ENCODE peak calls at places on chromosomes 11 and 22, in five cellular contexts. W is IMR-90, J is mesendoderm, X is H9, N is mesenchymal stem cell. S is an unnamed sample.

GRCh38 chr11:72831521-72832300 is 17.5 kb downstream of the ATG16L2 start:
- DNase-seq in W (peak), J (peak), X (peak), N (peak), S (peak)

GRCh38 chr11:79221417-79222130 is 219.3 kb downstream of the TENM4 start:
- DNase-seq in W (no peak), J (no peak), X (no peak), N (no peak), S (no peak)

GRCh38 chr11:9796276-9796675 is 132.4 kb downstream of the SWAP70 start:
- DNase-seq in W (no peak), J (no peak), X (no peak), N (no peak), S (no peak)

GRCh38 chr11:77287615-77288273 is 13.7 kb downstream of the GDPD4 start:
- DNase-seq in W (peak), J (no peak), X (no peak), N (peak), S (no peak)

GRCh38 chr11:8086001-8086479 is 5.0 kb downstream of the TUB start:
- DNase-seq in W (peak), J (no peak), X (no peak), N (no peak), S (no peak)

GRCh38 chr11:119027561-119028345 is 2.9 kb downstream of the SLC37A4 start:
- DNase-seq in W (no peak), J (no peak), X (no peak), N (no peak), S (no peak)

GRCh38 chr11:70826950-70827349 is 425.4 kb downstream of the SHANK2 start:
- DNase-seq in W (no peak), J (peak), X (no peak), N (no peak), S (no peak)

GRCh38 chr11:3006505-3007260 is 14.6 kb upstream of the NAP1L4 start:
- DNase-seq in W (no peak), J (peak), X (no peak), N (no peak), S (no peak)

GRCh38 chr11:121762820-121763219 is 310.1 kb upstream of the SORL1-AS1 start:
- DNase-seq in W (peak), J (peak), X (peak), N (no peak), S (no peak)

GRCh38 chr22:42805016-42805997 is 51.8 kb downstream of the ARFGAP3 start:
- DNase-seq in W (no peak), J (no peak), X (peak), N (no peak), S (no peak)

GRCh38 chr11:18526130-18526520 is 617 bp downstream of the TSG101 start:
- DNase-seq in W (no peak), J (no peak), X (no peak), N (no peak), S (no peak)

GRCh38 chr11:106880121-106880520 is 138.2 kb downstream of the GUCY1A2 start:
- DNase-seq in W (no peak), J (peak), X (peak), N (no peak), S (peak)

GRCh38 chr11:1749787-1750351 is 526 bp downstream of the IFITM10 start:
- DNase-seq in W (peak), J (no peak), X (no peak), N (peak), S (no peak)

GRCh38 chr11:126608626-126609010 is 253.1 kb downstream of the ST3GAL4 start:
- DNase-seq in W (no peak), J (no peak), X (no peak), N (no peak), S (no peak)
- H4K8ac ChIP-seq in W (no peak), J (no peak), X (no peak), N (no peak), S (no peak)

GRCh38 chr22:26470807-26471206 is 12.8 kb downstream of the HPS4 start:
- DNase-seq in W (no peak), J (no peak), X (no peak), N (no peak), S (no peak)
- H4K8ac ChIP-seq in W (no peak), J (no peak), X (no peak), N (no peak), S (no peak)

GRCh38 chr11:45030778-45031177 is 80.1 kb upstream of the TP53I11 start:
- DNase-seq in W (no peak), J (no peak), X (no peak), N (no peak), S (no peak)

GRCh38 chr11:45028921-45029680 is 78.4 kb upstream of the TP53I11 start:
- DNase-seq in W (no peak), J (no peak), X (peak), N (no peak), S (no peak)

GRCh38 chr11:45036010-45036409 is 85.3 kb upstream of the TP53I11 start:
- DNase-seq in W (no peak), J (no peak), X (no peak), N (no peak), S (no peak)

GRCh38 chr11:45035440-45035839 is 84.8 kb upstream of the TP53I11 start:
- DNase-seq in W (no peak), J (no peak), X (no peak), N (no peak), S (no peak)

DNA sequence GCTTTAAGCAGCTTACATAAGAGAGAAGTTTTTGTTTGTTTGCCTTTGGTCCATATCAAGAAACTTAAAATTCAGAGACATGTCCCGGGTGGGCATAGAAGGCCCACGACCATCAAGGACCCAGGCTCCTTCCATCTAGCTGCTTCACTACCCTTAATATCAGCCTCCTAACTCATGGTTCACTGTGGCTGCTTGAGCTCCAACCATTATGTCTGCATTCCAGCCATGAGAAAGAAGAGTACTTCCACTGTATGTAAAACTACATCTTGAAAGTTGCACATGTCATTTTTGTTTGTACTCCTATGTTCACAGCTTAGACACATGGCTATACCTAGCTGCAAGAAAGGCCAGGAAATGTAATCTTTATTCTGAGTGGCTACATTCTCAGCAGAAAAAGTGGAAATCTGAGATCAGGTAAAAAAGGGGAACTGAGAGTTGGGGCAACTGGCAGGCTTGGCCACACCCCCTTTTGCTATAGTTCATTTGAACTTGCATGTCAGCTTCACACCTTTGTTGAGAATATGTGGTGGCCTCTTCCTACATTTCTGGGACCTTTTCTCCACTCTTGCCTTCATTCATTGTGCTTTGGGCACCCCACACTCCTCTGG is 81.3 kb upstream of the TP53I11 start:
- DNase-seq in W (no peak), J (no peak), X (no peak), N (no peak), S (no peak)
- H4K8ac ChIP-seq in W (no peak), J (no peak), X (no peak), N (no peak), S (no peak)

DNA sequence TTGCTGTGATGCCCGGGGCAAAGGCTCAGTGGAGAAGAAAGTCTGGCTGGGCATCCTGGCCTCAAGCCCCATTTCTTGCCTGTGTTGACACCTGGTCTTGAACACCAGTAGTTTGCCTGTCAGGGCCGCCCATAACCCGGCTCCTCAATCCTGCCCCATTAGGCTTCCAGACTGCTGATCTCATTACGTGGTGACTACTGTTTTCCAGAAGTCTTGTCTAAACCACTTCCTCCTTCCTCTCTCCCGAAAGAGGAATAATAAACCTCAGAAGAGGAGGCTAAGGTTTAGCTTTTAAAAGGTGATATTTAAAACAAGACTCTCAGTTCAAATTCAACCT is 97.7 kb downstream of the CD44 start:
- DNase-seq in W (peak), J (no peak), X (no peak), N (peak), S (no peak)
- H4K8ac ChIP-seq in W (no peak), J (no peak), X (no peak), N (no peak), S (no peak)

GRCh38 chr11:26943636-26944035 is 50.3 kb upstream of the FIBIN start:
- DNase-seq in W (no peak), J (peak), X (no peak), N (no peak), S (no peak)
- H4K8ac ChIP-seq in W (no peak), J (no peak), X (no peak), N (no peak), S (no peak)

DNA sequence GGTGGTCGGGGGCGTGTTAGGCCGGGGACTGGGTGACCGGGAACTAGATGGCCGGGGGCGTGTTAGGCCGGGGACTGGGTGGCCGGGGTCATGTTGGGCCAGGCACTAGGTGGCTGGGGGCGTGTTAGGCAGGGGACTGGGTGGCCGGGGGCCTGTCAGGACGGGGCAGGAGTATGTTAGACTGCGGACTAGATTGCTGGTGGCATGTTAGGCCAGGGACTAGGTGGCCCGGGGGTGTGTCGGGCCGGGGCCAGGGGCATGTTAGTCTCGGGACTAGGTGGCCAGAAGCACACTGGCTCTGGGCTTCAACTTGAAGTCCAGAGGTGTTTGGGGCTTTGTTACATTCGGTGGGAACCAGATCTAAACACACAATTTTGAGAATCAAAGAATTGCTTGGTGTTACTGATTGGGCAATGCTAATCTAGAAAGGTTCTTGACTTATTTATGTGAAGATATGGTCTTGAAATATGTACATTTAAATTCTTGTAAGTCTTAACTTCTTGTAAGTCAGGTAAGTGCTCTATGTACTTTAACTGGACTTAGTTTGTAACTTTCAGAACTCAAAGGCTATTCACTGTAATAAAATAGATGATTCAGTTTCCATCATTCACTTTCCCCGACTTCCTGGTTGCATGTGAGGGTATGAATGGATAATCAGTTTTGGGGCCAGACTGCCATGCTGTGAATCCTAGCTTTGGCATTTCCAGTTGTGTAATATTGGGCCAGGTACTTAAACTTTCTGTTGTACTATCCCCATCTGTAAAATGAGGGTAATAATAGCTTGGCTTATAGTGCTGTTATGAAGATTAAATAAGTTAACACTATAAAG is 1.1 kb downstream of the EXT2 start:
- DNase-seq in W (peak), J (no peak), X (no peak), N (peak), S (no peak)
- H4K8ac ChIP-seq in W (no peak), J (no peak), X (no peak), N (peak), S (no peak)

DNA sequence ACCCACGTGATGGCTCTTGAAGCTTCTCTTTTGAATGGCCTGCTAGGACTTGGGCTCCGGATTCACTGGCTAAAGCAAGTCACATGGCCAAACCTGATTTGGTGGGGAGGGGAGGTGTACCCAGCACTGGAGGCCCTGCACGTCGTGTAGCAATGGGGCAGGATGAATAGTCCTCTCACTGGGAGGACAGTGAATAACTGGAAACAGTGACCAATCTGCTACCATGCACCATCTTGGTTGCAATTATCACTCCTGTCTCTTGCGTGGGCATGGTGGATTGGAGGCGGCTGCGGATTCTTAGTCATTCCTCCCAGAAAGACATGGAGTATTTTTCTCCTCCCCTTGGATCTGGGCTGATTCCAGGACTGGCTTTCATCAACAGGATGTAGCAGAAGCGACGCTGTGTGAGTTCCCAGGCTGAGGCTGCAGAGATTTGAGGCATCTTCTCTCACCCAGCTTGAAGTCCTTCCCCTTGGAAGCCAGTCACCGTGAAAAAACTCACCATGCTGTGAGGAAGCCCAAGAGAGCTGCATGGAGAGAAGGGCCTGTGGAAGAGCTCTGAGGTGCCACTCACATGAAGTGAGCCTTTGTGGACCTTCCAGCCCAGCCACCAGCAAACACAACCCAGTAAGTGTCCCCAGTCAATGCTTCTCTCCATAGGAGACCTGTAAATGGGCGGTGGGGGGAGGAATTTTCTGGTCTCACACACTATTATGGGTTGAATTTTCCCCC is 70.4 kb downstream of the IGLL1 start:
- DNase-seq in W (peak), J (peak), X (no peak), N (peak), S (no peak)
- H4K8ac ChIP-seq in W (no peak), J (no peak), X (no peak), N (peak), S (no peak)